ENCODE peak calls at places on chromosomes 6 and 20, in eight cellular contexts. One of them, this sample, is unnamed.

GRCh38 chr6:8065519-8065911 is 1.3 kb upstream of the BLOC1S5 start:
- DNase-seq in fibroblast of pulmonary artery: no peak
- DNase-seq in MCF 10A: peak
- DNase-seq in tibial artery: no peak
- DNase-seq in K562: no peak
- DNase-seq in coronary artery: no peak
- DNase-seq in lower leg skin: no peak
- DNase-seq in cardiac muscle cell: no peak
- DNase-seq in this sample: no peak

GRCh38 chr20:5033566-5033965 is 32.3 kb upstream of the SLC23A2 start:
- DNase-seq in fibroblast of pulmonary artery: peak
- DNase-seq in MCF 10A: peak
- DNase-seq in tibial artery: no peak
- DNase-seq in K562: no peak
- DNase-seq in coronary artery: no peak
- DNase-seq in lower leg skin: no peak
- DNase-seq in cardiac muscle cell: peak
- DNase-seq in this sample: no peak

GRCh38 chr6:157832250-157832967 is 9.4 kb downstream of the SNX9 start:
- DNase-seq in fibroblast of pulmonary artery: peak
- DNase-seq in MCF 10A: peak
- DNase-seq in tibial artery: no peak
- DNase-seq in K562: no peak
- DNase-seq in coronary artery: no peak
- DNase-seq in lower leg skin: no peak
- DNase-seq in cardiac muscle cell: peak
- DNase-seq in this sample: no peak

GRCh38 chr6:134235937-134236751 is 81.8 kb downstream of the SGK1 start:
- DNase-seq in fibroblast of pulmonary artery: peak
- DNase-seq in MCF 10A: peak
- DNase-seq in tibial artery: no peak
- DNase-seq in K562: peak
- DNase-seq in coronary artery: no peak
- DNase-seq in lower leg skin: no peak
- DNase-seq in cardiac muscle cell: peak
- DNase-seq in this sample: no peak

GRCh38 chr6:158869010-158869603 is 49.9 kb upstream of the EZR start:
- DNase-seq in fibroblast of pulmonary artery: no peak
- DNase-seq in MCF 10A: no peak
- DNase-seq in tibial artery: no peak
- DNase-seq in K562: peak
- DNase-seq in coronary artery: peak
- DNase-seq in lower leg skin: peak
- DNase-seq in cardiac muscle cell: no peak
- DNase-seq in this sample: no peak

GRCh38 chr20:37880726-37881591 is 22.0 kb upstream of the VSTM2L start:
- DNase-seq in fibroblast of pulmonary artery: peak
- DNase-seq in MCF 10A: no peak
- DNase-seq in tibial artery: no peak
- DNase-seq in K562: peak
- DNase-seq in coronary artery: no peak
- DNase-seq in lower leg skin: no peak
- DNase-seq in cardiac muscle cell: peak
- DNase-seq in this sample: peak

GRCh38 chr20:20405619-20406018 is 37.7 kb downstream of the INSM1 start:
- DNase-seq in fibroblast of pulmonary artery: no peak
- DNase-seq in MCF 10A: no peak
- DNase-seq in tibial artery: no peak
- DNase-seq in K562: no peak
- DNase-seq in coronary artery: no peak
- DNase-seq in lower leg skin: peak
- DNase-seq in cardiac muscle cell: no peak
- DNase-seq in this sample: no peak

GRCh38 chr6:63066053-63066704 is 145.1 kb upstream of the FKBP1C start:
- DNase-seq in fibroblast of pulmonary artery: no peak
- DNase-seq in MCF 10A: peak
- DNase-seq in tibial artery: no peak
- DNase-seq in K562: no peak
- DNase-seq in coronary artery: no peak
- DNase-seq in lower leg skin: no peak
- DNase-seq in cardiac muscle cell: no peak
- DNase-seq in this sample: no peak

GRCh38 chr20:32441638-32442037 is 83.5 kb downstream of the ASXL1 start:
- DNase-seq in fibroblast of pulmonary artery: no peak
- DNase-seq in MCF 10A: no peak
- DNase-seq in tibial artery: no peak
- DNase-seq in K562: no peak
- DNase-seq in coronary artery: no peak
- DNase-seq in lower leg skin: peak
- DNase-seq in cardiac muscle cell: no peak
- DNase-seq in this sample: no peak

GRCh38 chr20:17796096-17796563 is 96.4 kb downstream of the BANF2 start:
- DNase-seq in fibroblast of pulmonary artery: peak
- DNase-seq in MCF 10A: peak
- DNase-seq in tibial artery: peak
- DNase-seq in K562: no peak
- DNase-seq in coronary artery: peak
- DNase-seq in lower leg skin: no peak
- DNase-seq in cardiac muscle cell: peak
- DNase-seq in this sample: no peak

GRCh38 chr6:150267686-150268561 is 100.9 kb upstream of the IYD start:
- DNase-seq in fibroblast of pulmonary artery: peak
- DNase-seq in MCF 10A: peak
- DNase-seq in tibial artery: peak
- DNase-seq in K562: peak
- DNase-seq in coronary artery: no peak
- DNase-seq in lower leg skin: peak
- DNase-seq in cardiac muscle cell: peak
- DNase-seq in this sample: no peak

GRCh38 chr6:16769986-16770376 is 8.7 kb upstream of the ATXN1 start:
- DNase-seq in fibroblast of pulmonary artery: peak
- DNase-seq in MCF 10A: no peak
- DNase-seq in tibial artery: no peak
- DNase-seq in K562: no peak
- DNase-seq in coronary artery: no peak
- DNase-seq in lower leg skin: no peak
- DNase-seq in cardiac muscle cell: peak
- DNase-seq in this sample: no peak

GRCh38 chr6:130337534-130337933 is 28.3 kb upstream of the TMEM200A start:
- DNase-seq in fibroblast of pulmonary artery: no peak
- DNase-seq in MCF 10A: no peak
- DNase-seq in tibial artery: no peak
- DNase-seq in K562: no peak
- DNase-seq in coronary artery: no peak
- DNase-seq in lower leg skin: no peak
- DNase-seq in cardiac muscle cell: no peak
- DNase-seq in this sample: no peak

GRCh38 chr6:108805611-108806181 is 42.5 kb upstream of the ARMC2 start:
- DNase-seq in fibroblast of pulmonary artery: no peak
- DNase-seq in MCF 10A: no peak
- DNase-seq in tibial artery: no peak
- DNase-seq in K562: no peak
- DNase-seq in coronary artery: no peak
- DNase-seq in lower leg skin: no peak
- DNase-seq in cardiac muscle cell: no peak
- DNase-seq in this sample: no peak

GRCh38 chr6:7273709-7274108 is 39.3 kb downstream of the SSR1 start:
- DNase-seq in fibroblast of pulmonary artery: no peak
- DNase-seq in MCF 10A: no peak
- DNase-seq in tibial artery: no peak
- DNase-seq in K562: no peak
- DNase-seq in coronary artery: no peak
- DNase-seq in lower leg skin: no peak
- DNase-seq in cardiac muscle cell: no peak
- DNase-seq in this sample: no peak

GRCh38 chr6:155171747-155172191 is 92.0 kb upstream of the CLDN20 start:
- DNase-seq in fibroblast of pulmonary artery: peak
- DNase-seq in MCF 10A: no peak
- DNase-seq in tibial artery: no peak
- DNase-seq in K562: no peak
- DNase-seq in coronary artery: no peak
- DNase-seq in lower leg skin: no peak
- DNase-seq in cardiac muscle cell: peak
- DNase-seq in this sample: no peak

GRCh38 chr20:32495217-32495565 is 89.9 kb downstream of the NOL4L start:
- DNase-seq in fibroblast of pulmonary artery: no peak
- DNase-seq in MCF 10A: no peak
- DNase-seq in tibial artery: no peak
- DNase-seq in K562: no peak
- DNase-seq in coronary artery: no peak
- DNase-seq in lower leg skin: no peak
- DNase-seq in cardiac muscle cell: peak
- DNase-seq in this sample: no peak

GRCh38 chr6:124967444-124967843 is 5.2 kb downstream of the RNF217 start:
- DNase-seq in fibroblast of pulmonary artery: no peak
- DNase-seq in MCF 10A: peak
- DNase-seq in tibial artery: no peak
- DNase-seq in K562: no peak
- DNase-seq in coronary artery: no peak
- DNase-seq in lower leg skin: no peak
- DNase-seq in cardiac muscle cell: no peak
- DNase-seq in this sample: no peak
- TF ChIP-seq CTCF in fibroblast of pulmonary artery: no peak
- TF ChIP-seq CTCF in MCF 10A: no peak
- TF ChIP-seq CTCF in tibial artery: no peak
- TF ChIP-seq CTCF in K562: no peak
- TF ChIP-seq CTCF in coronary artery: no peak
- TF ChIP-seq CTCF in lower leg skin: no peak
- TF ChIP-seq CTCF in cardiac muscle cell: no peak
- TF ChIP-seq CTCF in this sample: no peak

GRCh38 chr6:45619994-45620471 is 242.3 kb upstream of the SUPT3H start:
- DNase-seq in fibroblast of pulmonary artery: peak
- DNase-seq in MCF 10A: no peak
- DNase-seq in tibial artery: no peak
- DNase-seq in K562: no peak
- DNase-seq in coronary artery: no peak
- DNase-seq in lower leg skin: no peak
- DNase-seq in cardiac muscle cell: peak
- DNase-seq in this sample: no peak

GRCh38 chr6:45618259-45618658 is 240.5 kb upstream of the SUPT3H start:
- DNase-seq in fibroblast of pulmonary artery: no peak
- DNase-seq in MCF 10A: no peak
- DNase-seq in tibial artery: no peak
- DNase-seq in K562: no peak
- DNase-seq in coronary artery: no peak
- DNase-seq in lower leg skin: no peak
- DNase-seq in cardiac muscle cell: no peak
- DNase-seq in this sample: no peak

GRCh38 chr6:45616209-45616608 is 238.5 kb upstream of the SUPT3H start:
- DNase-seq in fibroblast of pulmonary artery: no peak
- DNase-seq in MCF 10A: no peak
- DNase-seq in tibial artery: no peak
- DNase-seq in K562: no peak
- DNase-seq in coronary artery: no peak
- DNase-seq in lower leg skin: no peak
- DNase-seq in cardiac muscle cell: no peak
- DNase-seq in this sample: no peak

GRCh38 chr6:45619211-45619760 is 241.6 kb upstream of the SUPT3H start:
- DNase-seq in fibroblast of pulmonary artery: peak
- DNase-seq in MCF 10A: peak
- DNase-seq in tibial artery: no peak
- DNase-seq in K562: no peak
- DNase-seq in coronary artery: no peak
- DNase-seq in lower leg skin: no peak
- DNase-seq in cardiac muscle cell: peak
- DNase-seq in this sample: no peak

GRCh38 chr6:45617441-45617840 is 239.7 kb upstream of the SUPT3H start:
- DNase-seq in fibroblast of pulmonary artery: peak
- DNase-seq in MCF 10A: peak
- DNase-seq in tibial artery: no peak
- DNase-seq in K562: no peak
- DNase-seq in coronary artery: no peak
- DNase-seq in lower leg skin: no peak
- DNase-seq in cardiac muscle cell: peak
- DNase-seq in this sample: no peak
- TF ChIP-seq CTCF in fibroblast of pulmonary artery: no peak
- TF ChIP-seq CTCF in MCF 10A: peak
- TF ChIP-seq CTCF in tibial artery: no peak
- TF ChIP-seq CTCF in K562: peak
- TF ChIP-seq CTCF in coronary artery: no peak
- TF ChIP-seq CTCF in lower leg skin: no peak
- TF ChIP-seq CTCF in cardiac muscle cell: no peak
- TF ChIP-seq CTCF in this sample: no peak

DNA sequence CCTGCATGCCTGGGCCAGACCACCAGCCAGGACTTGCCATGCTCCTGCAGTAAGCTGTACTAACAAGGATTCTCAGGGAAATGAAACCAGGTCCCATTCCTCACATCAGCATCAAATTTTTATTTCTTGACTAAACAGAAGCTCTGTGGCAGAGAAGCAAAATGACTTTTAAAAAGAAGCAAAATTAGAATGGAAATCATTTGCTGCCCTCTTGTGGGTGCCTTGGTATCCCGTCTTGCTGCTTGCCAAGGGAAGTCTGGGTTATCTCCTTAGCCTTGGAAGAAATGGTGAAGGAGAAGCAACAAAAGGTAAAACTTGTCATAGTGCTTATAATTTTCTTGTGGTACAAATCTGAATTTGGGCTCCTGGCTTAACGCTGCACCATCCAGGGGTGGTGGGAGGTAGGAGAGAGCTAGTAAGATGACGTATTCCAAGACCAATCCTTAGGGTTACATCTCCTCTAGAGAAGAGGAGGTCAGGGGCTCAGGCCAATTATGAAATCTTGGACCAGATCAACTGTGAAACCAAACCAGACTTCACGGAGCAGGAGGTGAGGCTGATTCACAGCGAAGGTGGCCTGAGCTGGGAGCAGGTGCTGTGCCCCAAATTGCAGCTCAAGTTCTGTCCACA is 107.5 kb downstream of the FAXC start:
- DNase-seq in fibroblast of pulmonary artery: peak
- DNase-seq in MCF 10A: peak
- DNase-seq in tibial artery: no peak
- DNase-seq in K562: peak
- DNase-seq in coronary artery: no peak
- DNase-seq in lower leg skin: no peak
- DNase-seq in cardiac muscle cell: peak
- DNase-seq in this sample: peak
- TF ChIP-seq CTCF in fibroblast of pulmonary artery: peak
- TF ChIP-seq CTCF in MCF 10A: peak
- TF ChIP-seq CTCF in tibial artery: no peak
- TF ChIP-seq CTCF in K562: peak
- TF ChIP-seq CTCF in coronary artery: no peak
- TF ChIP-seq CTCF in lower leg skin: no peak
- TF ChIP-seq CTCF in cardiac muscle cell: no peak
- TF ChIP-seq CTCF in this sample: peak

DNA sequence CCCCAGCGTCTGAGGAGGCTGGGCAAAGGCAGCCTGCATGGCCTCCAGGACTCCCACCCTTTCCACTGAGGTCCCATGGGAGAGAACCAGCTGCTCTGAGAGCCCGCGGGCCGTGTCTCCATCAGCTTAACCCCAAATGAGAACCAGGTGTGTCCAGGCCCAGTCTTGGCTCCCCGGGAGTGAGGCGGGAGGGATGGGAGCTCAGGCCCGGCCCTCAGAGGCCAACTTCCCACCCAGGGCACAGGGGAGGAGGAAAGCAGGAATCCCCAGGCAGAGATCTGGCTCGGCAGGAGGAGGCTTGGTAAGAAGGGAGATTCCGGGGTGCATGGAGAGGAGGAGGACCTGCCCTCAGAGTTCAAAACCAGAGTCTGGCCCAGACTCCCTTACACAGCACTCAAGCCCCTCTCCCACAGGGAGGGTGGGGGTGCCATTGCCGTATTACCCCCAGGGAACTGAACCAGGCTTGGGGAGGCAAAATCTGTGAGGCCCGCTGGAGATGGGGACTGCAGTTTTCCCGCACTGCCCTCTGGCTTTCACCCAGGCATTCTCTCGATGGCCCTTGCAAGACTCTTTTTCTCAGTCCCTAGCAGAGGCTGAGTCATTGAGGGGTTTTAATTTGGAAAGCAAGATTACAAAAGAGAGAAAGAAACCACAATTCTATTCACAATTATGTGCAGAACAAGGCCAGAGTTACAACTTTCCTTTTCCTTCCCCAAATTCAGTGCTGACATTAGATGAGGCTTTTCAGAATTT is 17.1 kb downstream of the FOXF2 start:
- DNase-seq in fibroblast of pulmonary artery: no peak
- DNase-seq in MCF 10A: peak
- DNase-seq in tibial artery: no peak
- DNase-seq in K562: no peak
- DNase-seq in coronary artery: no peak
- DNase-seq in lower leg skin: peak
- DNase-seq in cardiac muscle cell: peak
- DNase-seq in this sample: no peak
- TF ChIP-seq CTCF in fibroblast of pulmonary artery: no peak
- TF ChIP-seq CTCF in MCF 10A: no peak
- TF ChIP-seq CTCF in tibial artery: no peak
- TF ChIP-seq CTCF in K562: no peak
- TF ChIP-seq CTCF in coronary artery: no peak
- TF ChIP-seq CTCF in lower leg skin: no peak
- TF ChIP-seq CTCF in cardiac muscle cell: peak
- TF ChIP-seq CTCF in this sample: no peak

This sample was measured in endothelial cell.